ENCODE peak calls at places on chromosome 20, in seven cellular contexts. One of them, this sample, is unnamed. For H3K4me1, the result is how much of the 10 kb centered on the place peaks cover.

GRCh38 chr20:55514498-55514897 is 490.8 kb downstream of the CBLN4 start:
- DNase-seq in kidney: no peak
- DNase-seq in left lung: no peak
- DNase-seq in IMR-90: no peak
- DNase-seq in colonic mucosa: no peak
- DNase-seq in uterus: no peak
- DNase-seq in psoas muscle: no peak
- DNase-seq in this sample: no peak

GRCh38 chr20:58393299-58393698 is 4.3 kb downstream of the VAPB start:
- DNase-seq in IMR-90: peak
- DNase-seq in psoas muscle: no peak
- DNase-seq in left lung: no peak
- DNase-seq in uterus: no peak
- DNase-seq in kidney: no peak
- DNase-seq in colonic mucosa: no peak
- DNase-seq in this sample: no peak

GRCh38 chr20:54340206-54340605 is 132.3 kb downstream of the PFDN4 start:
- DNase-seq in kidney: no peak
- DNase-seq in IMR-90: peak
- DNase-seq in psoas muscle: no peak
- DNase-seq in colonic mucosa: no peak
- DNase-seq in uterus: no peak
- DNase-seq in left lung: no peak
- DNase-seq in this sample: no peak

GRCh38 chr20:60935971-60936370 is 316.1 kb upstream of the CDH4 start:
- DNase-seq in IMR-90: no peak
- DNase-seq in psoas muscle: no peak
- DNase-seq in uterus: no peak
- DNase-seq in kidney: no peak
- DNase-seq in colonic mucosa: no peak
- DNase-seq in left lung: no peak
- DNase-seq in this sample: no peak

GRCh38 chr20:35826361-35826760 is 54.5 kb downstream of the PHF20 start:
- DNase-seq in kidney: no peak
- DNase-seq in left lung: no peak
- DNase-seq in psoas muscle: no peak
- DNase-seq in IMR-90: no peak
- DNase-seq in uterus: no peak
- DNase-seq in colonic mucosa: no peak
- DNase-seq in this sample: no peak

GRCh38 chr20:36975085-36975829 is 23.7 kb upstream of the SAMHD1 start:
- DNase-seq in IMR-90: no peak
- DNase-seq in colonic mucosa: no peak
- DNase-seq in left lung: no peak
- DNase-seq in uterus: no peak
- DNase-seq in psoas muscle: no peak
- DNase-seq in kidney: no peak
- DNase-seq in this sample: no peak

GRCh38 chr20:35523298-35523888 is 6.1 kb downstream of the C20orf173 start:
- DNase-seq in kidney: no peak
- DNase-seq in uterus: no peak
- DNase-seq in left lung: no peak
- DNase-seq in psoas muscle: no peak
- DNase-seq in IMR-90: no peak
- DNase-seq in colonic mucosa: no peak
- DNase-seq in this sample: no peak

GRCh38 chr20:19911810-19912382 is 105.3 kb upstream of the NAA20 start:
- DNase-seq in psoas muscle: no peak
- DNase-seq in left lung: no peak
- DNase-seq in kidney: no peak
- DNase-seq in IMR-90: no peak
- DNase-seq in uterus: no peak
- DNase-seq in colonic mucosa: no peak
- DNase-seq in this sample: no peak

GRCh38 chr20:1328680-1329330 is at the start of gene SDCBP2:
- DNase-seq in colonic mucosa: peak
- DNase-seq in kidney: peak
- DNase-seq in IMR-90: no peak
- DNase-seq in uterus: no peak
- DNase-seq in left lung: peak
- DNase-seq in psoas muscle: no peak
- DNase-seq in this sample: no peak

GRCh38 chr20:36573798-36574277 is 441 bp downstream of the TGIF2 start:
- DNase-seq in left lung: peak
- DNase-seq in colonic mucosa: peak
- DNase-seq in psoas muscle: peak
- DNase-seq in kidney: peak
- DNase-seq in IMR-90: no peak
- DNase-seq in uterus: no peak
- DNase-seq in this sample: no peak

GRCh38 chr20:49810491-49811190 is 2.0 kb upstream of the SLC9A8 start:
- DNase-seq in kidney: no peak
- DNase-seq in colonic mucosa: no peak
- DNase-seq in psoas muscle: no peak
- DNase-seq in uterus: no peak
- DNase-seq in left lung: no peak
- DNase-seq in IMR-90: no peak
- DNase-seq in this sample: no peak

GRCh38 chr20:53334861-53335260 is 258.8 kb downstream of the ZNF217 start:
- DNase-seq in kidney: no peak
- DNase-seq in psoas muscle: no peak
- DNase-seq in IMR-90: no peak
- DNase-seq in uterus: no peak
- DNase-seq in left lung: no peak
- DNase-seq in colonic mucosa: no peak
- DNase-seq in this sample: no peak

GRCh38 chr20:53943522-53944291 is 126.7 kb downstream of the BCAS1 start:
- DNase-seq in kidney: no peak
- DNase-seq in colonic mucosa: no peak
- DNase-seq in IMR-90: peak
- DNase-seq in uterus: no peak
- DNase-seq in psoas muscle: no peak
- DNase-seq in left lung: no peak
- DNase-seq in this sample: no peak

GRCh38 chr20:30281584-30282197 is 975.8 kb upstream of the DEFB115 start:
- DNase-seq in left lung: no peak
- DNase-seq in uterus: no peak
- DNase-seq in IMR-90: no peak
- DNase-seq in psoas muscle: no peak
- DNase-seq in kidney: no peak
- DNase-seq in colonic mucosa: no peak
- DNase-seq in this sample: no peak

GRCh38 chr20:38471245-38471644 is 1.4 kb upstream of the RALGAPB start:
- DNase-seq in colonic mucosa: no peak
- DNase-seq in left lung: no peak
- DNase-seq in uterus: no peak
- DNase-seq in kidney: no peak
- DNase-seq in psoas muscle: no peak
- DNase-seq in IMR-90: no peak
- DNase-seq in this sample: no peak

GRCh38 chr20:36875702-36876472 is at the start of gene TLDC2:
- DNase-seq in uterus: no peak
- DNase-seq in psoas muscle: no peak
- DNase-seq in colonic mucosa: peak
- DNase-seq in kidney: peak
- DNase-seq in IMR-90: no peak
- DNase-seq in left lung: no peak
- DNase-seq in this sample: no peak

GRCh38 chr20:32163951-32164350 is 43.6 kb downstream of the PLAGL2 start:
- DNase-seq in psoas muscle: no peak
- DNase-seq in IMR-90: no peak
- DNase-seq in uterus: no peak
- DNase-seq in colonic mucosa: no peak
- DNase-seq in left lung: no peak
- DNase-seq in kidney: no peak
- DNase-seq in this sample: no peak

GRCh38 chr20:32516985-32517873 is 67.9 kb downstream of the NOL4L start:
- DNase-seq in left lung: peak
- DNase-seq in IMR-90: peak
- DNase-seq in uterus: no peak
- DNase-seq in colonic mucosa: no peak
- DNase-seq in psoas muscle: no peak
- DNase-seq in kidney: peak
- DNase-seq in this sample: no peak

GRCh38 chr20:46011631-46012482 is 3.1 kb downstream of the MMP9 start:
- DNase-seq in left lung: peak
- DNase-seq in psoas muscle: peak
- DNase-seq in kidney: peak
- DNase-seq in uterus: no peak
- DNase-seq in IMR-90: peak
- DNase-seq in colonic mucosa: peak
- DNase-seq in this sample: no peak

GRCh38 chr20:37890643-37891042 is 12.3 kb upstream of the VSTM2L start:
- DNase-seq in left lung: no peak
- DNase-seq in colonic mucosa: no peak
- DNase-seq in psoas muscle: no peak
- DNase-seq in IMR-90: no peak
- DNase-seq in kidney: no peak
- DNase-seq in uterus: no peak
- DNase-seq in this sample: no peak

GRCh38 chr20:40893610-40894242 is 134.9 kb upstream of the TOP1 start:
- DNase-seq in IMR-90: no peak
- DNase-seq in psoas muscle: no peak
- DNase-seq in kidney: no peak
- DNase-seq in uterus: no peak
- DNase-seq in colonic mucosa: no peak
- DNase-seq in left lung: no peak
- DNase-seq in this sample: no peak

GRCh38 chr20:34637245-34638185 is 39.4 kb downstream of the PIGU start:
- DNase-seq in uterus: peak
- DNase-seq in IMR-90: peak
- DNase-seq in psoas muscle: no peak
- DNase-seq in colonic mucosa: no peak
- DNase-seq in kidney: no peak
- DNase-seq in left lung: no peak
- DNase-seq in this sample: no peak

GRCh38 chr20:6360766-6361165 is 237.9 kb upstream of the FERMT1 start:
- DNase-seq in IMR-90: no peak
- DNase-seq in psoas muscle: no peak
- DNase-seq in left lung: no peak
- DNase-seq in uterus: no peak
- DNase-seq in kidney: no peak
- DNase-seq in colonic mucosa: no peak
- DNase-seq in this sample: no peak

GRCh38 chr20:24465168-24465567 is 4.3 kb upstream of the SYNDIG1 start:
- DNase-seq in IMR-90: no peak
- DNase-seq in uterus: no peak
- DNase-seq in psoas muscle: no peak
- DNase-seq in left lung: no peak
- DNase-seq in kidney: no peak
- DNase-seq in colonic mucosa: no peak
- DNase-seq in this sample: no peak

GRCh38 chr20:43923917-43924316 is 9.3 kb downstream of the TOX2 start:
- DNase-seq in colonic mucosa: no peak
- DNase-seq in IMR-90: no peak
- DNase-seq in left lung: no peak
- DNase-seq in kidney: no peak
- DNase-seq in uterus: no peak
- DNase-seq in psoas muscle: no peak
- DNase-seq in this sample: no peak

GRCh38 chr20:41619360-41620115 is 1.4 kb upstream of the CHD6 start:
- DNase-seq in kidney: no peak
- DNase-seq in colonic mucosa: no peak
- DNase-seq in psoas muscle: no peak
- DNase-seq in IMR-90: peak
- DNase-seq in left lung: no peak
- DNase-seq in uterus: no peak
- DNase-seq in this sample: no peak

DNA sequence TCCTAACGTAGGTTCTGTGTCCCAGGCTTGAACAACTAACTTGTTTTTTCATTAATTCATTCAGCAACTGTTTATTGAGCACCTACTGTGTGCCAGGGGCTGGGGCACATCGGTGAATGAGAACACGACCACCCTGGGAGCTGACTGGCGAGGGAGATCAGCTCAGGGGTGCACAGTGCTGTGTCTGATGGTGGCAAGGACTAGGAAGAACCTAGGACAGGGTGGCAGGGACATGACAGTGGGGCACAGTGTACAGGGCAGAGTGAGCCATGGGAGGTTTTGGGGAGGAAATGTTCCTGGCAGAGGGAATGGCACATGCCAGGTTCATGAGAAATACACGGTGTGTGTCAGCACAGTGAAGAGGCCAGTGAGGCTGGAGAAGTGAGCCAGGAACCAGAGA is 76.7 kb downstream of the BMP7 start:
- DNase-seq in psoas muscle: no peak
- DNase-seq in kidney: no peak
- DNase-seq in colonic mucosa: no peak
- DNase-seq in left lung: no peak
- DNase-seq in IMR-90: no peak
- DNase-seq in uterus: no peak
- DNase-seq in this sample: no peak
- TF ChIP-seq CTCF in psoas muscle: no peak
- TF ChIP-seq CTCF in kidney: no peak
- TF ChIP-seq CTCF in colonic mucosa: no peak
- TF ChIP-seq CTCF in left lung: no peak
- TF ChIP-seq CTCF in IMR-90: no peak
- TF ChIP-seq CTCF in uterus: no peak
- TF ChIP-seq CTCF in this sample: no peak

GRCh38 chr20:63653974-63654680 is 903 bp upstream of the STMN3 start:
- DNase-seq in uterus: no peak
- DNase-seq in kidney: no peak
- DNase-seq in psoas muscle: no peak
- DNase-seq in left lung: no peak
- DNase-seq in colonic mucosa: no peak
- DNase-seq in IMR-90: no peak
- DNase-seq in this sample: no peak
- H3K4me1 ChIP-seq in uterus: under half
- H3K4me1 ChIP-seq in kidney: under half
- H3K4me1 ChIP-seq in psoas muscle: under half
- H3K4me1 ChIP-seq in left lung: under half
- H3K4me1 ChIP-seq in colonic mucosa: under half
- H3K4me1 ChIP-seq in IMR-90: under half
- H3K4me1 ChIP-seq in this sample: under half

DNA sequence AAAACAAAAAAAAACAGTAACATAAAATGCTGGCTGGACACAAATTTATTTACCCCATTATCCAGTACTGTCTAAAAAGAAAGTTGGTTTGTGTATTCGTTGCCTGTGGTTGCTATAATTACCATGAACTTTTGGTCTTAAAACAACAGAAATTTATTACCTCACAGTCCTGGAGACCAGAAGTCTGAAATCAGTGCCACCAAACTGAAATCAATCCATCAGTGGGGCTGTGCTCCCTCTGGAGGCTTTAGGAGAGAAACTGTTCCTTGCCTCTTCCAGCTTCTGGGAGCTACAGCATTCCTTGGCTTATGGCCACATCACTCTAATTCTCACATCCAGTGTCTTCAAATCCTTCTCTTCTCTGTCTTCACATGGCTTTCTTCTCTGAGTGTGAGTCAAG is 79.4 kb downstream of the SNX5 start:
- DNase-seq in left lung: no peak
- DNase-seq in uterus: no peak
- DNase-seq in psoas muscle: no peak
- DNase-seq in IMR-90: no peak
- DNase-seq in colonic mucosa: no peak
- DNase-seq in kidney: no peak
- DNase-seq in this sample: no peak
- TF ChIP-seq CTCF in left lung: no peak
- TF ChIP-seq CTCF in uterus: no peak
- TF ChIP-seq CTCF in psoas muscle: no peak
- TF ChIP-seq CTCF in IMR-90: no peak
- TF ChIP-seq CTCF in colonic mucosa: no peak
- TF ChIP-seq CTCF in kidney: no peak
- TF ChIP-seq CTCF in this sample: no peak

GRCh38 chr20:4066551-4066950 is 51.2 kb upstream of the RNF24 start:
- DNase-seq in psoas muscle: no peak
- DNase-seq in IMR-90: no peak
- DNase-seq in kidney: no peak
- DNase-seq in colonic mucosa: no peak
- DNase-seq in left lung: no peak
- DNase-seq in uterus: no peak
- DNase-seq in this sample: no peak
- H3K4me1 ChIP-seq in psoas muscle: under half
- H3K4me1 ChIP-seq in IMR-90: half or more
- H3K4me1 ChIP-seq in kidney: under half
- H3K4me1 ChIP-seq in colonic mucosa: under half
- H3K4me1 ChIP-seq in left lung: half or more
- H3K4me1 ChIP-seq in uterus: under half
- H3K4me1 ChIP-seq in this sample: half or more

This sample was measured in esophagus squamous epithelium.